ENCODE peak calls at places on chromosomes 5 and 9, in four cellular contexts. One of them, this sample, is unnamed.

GRCh38 chr5:131156971-131157370 is 8.1 kb downstream of the HINT1 start:
- DNase-seq in small intestine: no peak
- DNase-seq in IMR-90: no peak
- DNase-seq in stomach: no peak
- DNase-seq in this sample: no peak

GRCh38 chr5:33023649-33024048 is 312.5 kb downstream of the NPR3 start:
- DNase-seq in stomach: no peak
- DNase-seq in IMR-90: no peak
- DNase-seq in small intestine: no peak
- DNase-seq in this sample: no peak

GRCh38 chr5:179762079-179762780 is 29.6 kb downstream of the MAML1 start:
- DNase-seq in IMR-90: no peak
- DNase-seq in small intestine: peak; percentile 79
- DNase-seq in stomach: no peak
- DNase-seq in this sample: no peak

GRCh38 chr5:76819851-76820280 is 1.0 kb downstream of the F2RL1 start:
- DNase-seq in stomach: peak; percentile 56
- DNase-seq in small intestine: peak; percentile 47
- DNase-seq in IMR-90: no peak
- DNase-seq in this sample: no peak

GRCh38 chr9:109411069-109411761 is 86.9 kb downstream of the PTPN3 start:
- DNase-seq in small intestine: no peak
- DNase-seq in stomach: no peak
- DNase-seq in IMR-90: no peak
- DNase-seq in this sample: no peak

GRCh38 chr5:178434851-178435250 is 155.3 kb downstream of the COL23A1 start:
- DNase-seq in small intestine: no peak
- DNase-seq in IMR-90: no peak
- DNase-seq in stomach: no peak
- DNase-seq in this sample: peak; percentile 78

GRCh38 chr5:142325677-142326479 is 1.1 kb upstream of the SPRY4 start:
- DNase-seq in IMR-90: peak; percentile 73
- DNase-seq in small intestine: peak; percentile 45
- DNase-seq in stomach: peak; percentile 44
- DNase-seq in this sample: peak; percentile 76

GRCh38 chr5:176916337-176916736 is 17.2 kb upstream of the HK3 start:
- DNase-seq in stomach: no peak
- DNase-seq in small intestine: no peak
- DNase-seq in IMR-90: no peak
- DNase-seq in this sample: no peak

GRCh38 chr5:59685806-59686205 is 207.7 kb downstream of the PDE4D start:
- DNase-seq in stomach: no peak
- DNase-seq in small intestine: no peak
- DNase-seq in IMR-90: peak; percentile 9
- DNase-seq in this sample: no peak

GRCh38 chr9:89254773-89255125 is 56.2 kb upstream of the CKS2 start:
- DNase-seq in stomach: no peak
- DNase-seq in small intestine: no peak
- DNase-seq in IMR-90: no peak
- DNase-seq in this sample: no peak

GRCh38 chr9:4212661-4213060 is 87.2 kb downstream of the GLIS3 start:
- DNase-seq in IMR-90: no peak
- DNase-seq in small intestine: no peak
- DNase-seq in stomach: no peak
- DNase-seq in this sample: no peak

GRCh38 chr5:38515081-38515480 is 41.4 kb downstream of the LIFR start:
- DNase-seq in small intestine: no peak
- DNase-seq in stomach: no peak
- DNase-seq in IMR-90: no peak
- DNase-seq in this sample: no peak

GRCh38 chr5:140806834-140807775 is at the start of gene PCDHA4:
- DNase-seq in stomach: no peak
- DNase-seq in small intestine: no peak
- DNase-seq in IMR-90: no peak
- DNase-seq in this sample: no peak

GRCh38 chr5:6492934-6493333 is 44.3 kb downstream of the UBE2QL1 start:
- DNase-seq in small intestine: no peak
- DNase-seq in stomach: no peak
- DNase-seq in IMR-90: no peak
- DNase-seq in this sample: no peak

GRCh38 chr5:142017832-142018427 is 5.1 kb upstream of the GNPDA1 start:
- DNase-seq in stomach: no peak
- DNase-seq in small intestine: no peak
- DNase-seq in IMR-90: peak; percentile 75
- DNase-seq in this sample: no peak

GRCh38 chr5:17257705-17258273 is 40.4 kb downstream of the BASP1 start:
- DNase-seq in IMR-90: peak; percentile 22
- DNase-seq in small intestine: no peak
- DNase-seq in stomach: no peak
- DNase-seq in this sample: no peak

GRCh38 chr5:38466444-38467189 is 89.8 kb downstream of the LIFR start:
- DNase-seq in small intestine: no peak
- DNase-seq in stomach: peak; percentile 34
- DNase-seq in IMR-90: no peak
- DNase-seq in this sample: peak; percentile 83

GRCh38 chr9:112037281-112038016 is 137.6 kb downstream of the SUSD1 start:
- DNase-seq in stomach: no peak
- DNase-seq in IMR-90: peak; percentile 94
- DNase-seq in small intestine: peak; percentile 56
- DNase-seq in this sample: no peak

GRCh38 chr9:137749511-137749910 is 128.1 kb upstream of the CACNA1B start:
- DNase-seq in stomach: no peak
- DNase-seq in small intestine: no peak
- DNase-seq in IMR-90: no peak
- DNase-seq in this sample: no peak

GRCh38 chr5:179218586-179219330 is 126.5 kb downstream of the ADAMTS2 start:
- DNase-seq in small intestine: no peak
- DNase-seq in stomach: no peak
- DNase-seq in IMR-90: no peak
- DNase-seq in this sample: no peak

DNA sequence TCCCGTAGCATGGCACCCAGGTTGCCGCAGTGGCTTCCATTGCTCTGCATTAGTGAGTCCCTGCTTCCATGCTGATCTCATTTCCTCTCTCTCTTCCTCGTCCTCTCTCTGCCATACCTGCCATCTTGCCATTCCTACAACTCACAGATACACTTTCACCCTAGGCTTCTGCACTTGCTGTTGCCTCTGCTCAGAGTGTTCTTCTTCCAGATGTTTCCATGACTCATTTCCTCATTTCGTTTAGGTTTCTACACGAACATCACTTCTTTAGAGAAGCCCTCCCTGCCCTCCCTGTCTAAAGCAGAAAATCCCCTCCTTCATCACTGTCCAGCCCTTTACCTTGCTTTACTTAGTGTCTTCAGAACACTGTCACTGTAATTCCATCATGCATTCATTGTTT is 115.2 kb upstream of the WWC1 start:
- DNase-seq in small intestine: no peak
- DNase-seq in stomach: no peak
- DNase-seq in IMR-90: no peak
- DNase-seq in this sample: no peak
- H3K27me3 ChIP-seq in small intestine: no peaks in the 10 kb centered on the region
- H3K27me3 ChIP-seq in stomach: no peaks in the 10 kb centered on the region
- H3K27me3 ChIP-seq in IMR-90: no peaks in the 10 kb centered on the region
- H3K27me3 ChIP-seq in this sample: no peaks in the 10 kb centered on the region

GRCh38 chr5:104998572-104998971 is 1436.0 kb upstream of the NUDT12 start:
- DNase-seq in small intestine: no peak
- DNase-seq in IMR-90: no peak
- DNase-seq in stomach: no peak
- DNase-seq in this sample: no peak

DNA sequence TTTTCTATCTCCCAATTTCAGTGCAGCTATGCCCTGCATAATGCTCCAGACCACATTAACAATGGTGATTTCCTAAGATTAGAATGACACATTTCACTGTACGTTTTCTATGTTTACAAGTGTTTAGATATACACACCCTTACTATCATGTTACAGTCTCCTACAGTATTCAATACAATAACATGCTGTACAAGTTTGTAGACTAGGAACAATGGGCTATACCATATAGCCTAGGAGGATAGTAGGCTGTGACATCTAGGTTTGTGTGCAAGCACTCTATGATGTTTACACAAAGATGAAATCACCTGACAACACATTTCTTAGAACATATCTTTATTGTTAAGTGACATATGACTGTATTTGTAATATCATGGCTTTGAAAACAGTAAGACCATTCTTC is 1435.6 kb upstream of the NUDT12 start:
- DNase-seq in stomach: no peak
- DNase-seq in small intestine: no peak
- DNase-seq in IMR-90: no peak
- DNase-seq in this sample: no peak
- H3K27ac ChIP-seq in stomach: no peak overlapping the region
- H3K27ac ChIP-seq in small intestine: no peak overlapping the region
- H3K27ac ChIP-seq in IMR-90: no peak overlapping the region
- H3K27ac ChIP-seq in this sample: no peak overlapping the region

DNA sequence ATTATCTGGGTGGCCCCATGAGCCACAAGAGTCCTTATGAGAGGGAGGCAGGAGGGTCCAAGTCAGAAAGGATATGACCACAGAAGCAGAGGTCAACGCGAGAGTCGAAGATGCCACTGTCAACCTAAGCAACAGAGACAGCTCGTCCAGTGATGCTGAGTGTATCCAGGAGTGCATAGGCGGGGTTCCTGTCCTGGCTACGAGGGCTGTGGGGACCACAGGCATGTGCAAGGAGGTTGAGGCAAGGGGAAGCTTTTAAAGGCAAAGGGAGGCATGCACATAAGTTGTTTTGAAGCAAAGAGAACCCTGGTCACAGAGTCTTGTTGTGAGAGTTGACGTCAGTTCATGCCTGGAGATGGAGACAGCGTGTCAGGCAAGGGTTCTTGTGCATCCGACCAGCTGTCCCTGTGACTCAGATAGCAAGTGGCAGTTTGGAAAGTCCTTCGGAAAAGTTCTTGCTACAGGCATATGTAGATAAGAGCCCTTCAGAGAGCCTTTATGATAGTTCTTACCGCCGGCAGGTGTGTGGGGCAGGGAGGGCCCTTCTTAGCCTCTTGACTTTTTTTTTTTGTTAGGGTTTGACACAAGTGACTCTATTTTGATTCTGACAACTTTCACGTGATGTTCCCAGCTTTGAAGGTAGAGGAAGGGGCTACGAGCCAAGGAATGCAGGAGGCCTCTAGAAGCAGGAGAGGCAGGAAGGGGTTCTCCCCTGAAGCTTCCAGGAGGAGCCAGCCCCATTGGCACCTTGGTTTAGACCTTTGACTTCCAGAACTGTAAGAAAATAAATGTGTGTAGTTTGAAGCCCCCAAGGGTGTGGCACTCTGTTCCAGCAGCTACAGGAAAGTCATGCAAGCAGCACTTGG is 66.0 kb upstream of the FCN1 start:
- DNase-seq in IMR-90: no peak
- DNase-seq in small intestine: no peak
- DNase-seq in stomach: no peak
- DNase-seq in this sample: no peak
- H3K9me3 ChIP-seq in IMR-90: peaks cover 16% of the 10 kb centered on the region
- H3K9me3 ChIP-seq in small intestine: no peaks in the 10 kb centered on the region
- H3K9me3 ChIP-seq in stomach: peaks cover 3% of the 10 kb centered on the region
- H3K9me3 ChIP-seq in this sample: peaks cover 3% of the 10 kb centered on the region

DNA sequence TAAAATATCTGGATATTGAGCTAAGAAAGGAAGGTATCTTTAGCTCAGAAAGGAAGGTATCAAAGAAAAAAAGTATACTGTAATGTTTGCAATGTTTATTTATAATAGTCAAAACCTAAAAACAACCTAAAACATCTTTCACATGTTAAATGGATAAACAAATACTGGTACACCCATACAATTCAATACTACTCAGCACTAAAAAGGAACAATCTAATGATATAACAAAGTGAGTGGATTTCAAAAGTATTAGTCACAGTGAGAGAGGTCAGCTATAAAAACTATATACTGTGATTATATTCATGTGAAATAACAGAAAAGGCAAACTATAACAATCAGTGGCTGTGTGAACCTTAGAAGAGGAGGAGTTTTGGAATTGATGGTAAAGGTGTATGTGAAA is 455.0 kb upstream of the FTMT start:
- DNase-seq in stomach: no peak
- DNase-seq in small intestine: no peak
- DNase-seq in IMR-90: no peak
- DNase-seq in this sample: no peak
- H3K27me3 ChIP-seq in stomach: no peaks in the 10 kb centered on the region
- H3K27me3 ChIP-seq in small intestine: no peaks in the 10 kb centered on the region
- H3K27me3 ChIP-seq in IMR-90: no peaks in the 10 kb centered on the region
- H3K27me3 ChIP-seq in this sample: no peaks in the 10 kb centered on the region

GRCh38 chr5:92391-93220 is 638 bp downstream of the PLEKHG4B start:
- DNase-seq in stomach: no peak
- DNase-seq in IMR-90: no peak
- DNase-seq in small intestine: no peak
- DNase-seq in this sample: no peak
- H3K27ac ChIP-seq in stomach: no peak overlapping the region
- H3K27ac ChIP-seq in IMR-90: no peak overlapping the region
- H3K27ac ChIP-seq in small intestine: no peak overlapping the region
- H3K27ac ChIP-seq in this sample: no peak overlapping the region

GRCh38 chr5:67089200-67089725 is 107.3 kb downstream of the CD180 start:
- DNase-seq in small intestine: no peak
- DNase-seq in IMR-90: peak; percentile 65
- DNase-seq in stomach: no peak
- DNase-seq in this sample: peak; percentile 19
- H3K9me3 ChIP-seq in small intestine: no peaks in the 10 kb centered on the region
- H3K9me3 ChIP-seq in IMR-90: no peaks in the 10 kb centered on the region
- H3K9me3 ChIP-seq in stomach: no peaks in the 10 kb centered on the region
- H3K9me3 ChIP-seq in this sample: no peaks in the 10 kb centered on the region

GRCh38 chr9:116039312-116039711 is 114.3 kb upstream of the PAPPA start:
- DNase-seq in small intestine: no peak
- DNase-seq in IMR-90: no peak
- DNase-seq in stomach: no peak
- DNase-seq in this sample: no peak

GRCh38 chr9:116048072-116048471 is 105.5 kb upstream of the PAPPA start:
- DNase-seq in stomach: no peak
- DNase-seq in small intestine: no peak
- DNase-seq in IMR-90: no peak
- DNase-seq in this sample: no peak

GRCh38 chr9:116045083-116045482 is 108.5 kb upstream of the PAPPA start:
- DNase-seq in small intestine: no peak
- DNase-seq in stomach: no peak
- DNase-seq in IMR-90: no peak
- DNase-seq in this sample: no peak

GRCh38 chr9:116039893-116040292 is 113.7 kb upstream of the PAPPA start:
- DNase-seq in small intestine: no peak
- DNase-seq in IMR-90: no peak
- DNase-seq in stomach: no peak
- DNase-seq in this sample: no peak

GRCh38 chr9:116042321-116042720 is 111.3 kb upstream of the PAPPA start:
- DNase-seq in small intestine: no peak
- DNase-seq in stomach: no peak
- DNase-seq in IMR-90: no peak
- DNase-seq in this sample: no peak
- H3K27me3 ChIP-seq in small intestine: no peaks in the 10 kb centered on the region
- H3K27me3 ChIP-seq in stomach: no peaks in the 10 kb centered on the region
- H3K27me3 ChIP-seq in IMR-90: no peaks in the 10 kb centered on the region
- H3K27me3 ChIP-seq in this sample: no peaks in the 10 kb centered on the region